ENCODE peak calls at places on chromosomes 2 and 18, in four cellular contexts. One of them, this sample, is unnamed.

GRCh38 chr2:177683473-177684069 is 291.0 kb downstream of the AGPS start:
- DNase-seq in adrenal gland: no peak
- DNase-seq in left ventricle myocardium inferior: no peak
- DNase-seq in central memory CD4-positive, alpha-beta T cell: no peak
- DNase-seq in this sample: no peak

GRCh38 chr2:182057002-182057401 is 71.3 kb downstream of the PPP1R1C start:
- DNase-seq in central memory CD4-positive, alpha-beta T cell: no peak
- DNase-seq in adrenal gland: no peak
- DNase-seq in left ventricle myocardium inferior: no peak
- DNase-seq in this sample: no peak

GRCh38 chr2:33391582-33392255 is 84.7 kb upstream of the RASGRP3 start:
- DNase-seq in central memory CD4-positive, alpha-beta T cell: no peak
- DNase-seq in left ventricle myocardium inferior: no peak
- DNase-seq in adrenal gland: no peak
- DNase-seq in this sample: no peak

GRCh38 chr18:76474824-76475223 is 20.2 kb downstream of the ZNF516 start:
- DNase-seq in adrenal gland: no peak
- DNase-seq in central memory CD4-positive, alpha-beta T cell: no peak
- DNase-seq in left ventricle myocardium inferior: no peak
- DNase-seq in this sample: no peak

GRCh38 chr18:39604836-39605235 is 2039.2 kb upstream of the CELF4 start:
- DNase-seq in left ventricle myocardium inferior: no peak
- DNase-seq in central memory CD4-positive, alpha-beta T cell: no peak
- DNase-seq in adrenal gland: no peak
- DNase-seq in this sample: no peak

GRCh38 chr2:40543381-40543780 is 91.5 kb upstream of the SLC8A1 start:
- DNase-seq in adrenal gland: no peak
- DNase-seq in left ventricle myocardium inferior: no peak
- DNase-seq in central memory CD4-positive, alpha-beta T cell: no peak
- DNase-seq in this sample: no peak

GRCh38 chr2:128598862-128599441 is 280.3 kb upstream of the HS6ST1 start:
- DNase-seq in adrenal gland: no peak
- DNase-seq in central memory CD4-positive, alpha-beta T cell: no peak
- DNase-seq in left ventricle myocardium inferior: no peak
- DNase-seq in this sample: no peak

GRCh38 chr2:220614064-220614463 is 958.0 kb downstream of the EPHA4 start:
- DNase-seq in central memory CD4-positive, alpha-beta T cell: no peak
- DNase-seq in left ventricle myocardium inferior: no peak
- DNase-seq in adrenal gland: no peak
- DNase-seq in this sample: no peak

GRCh38 chr2:112627060-112628040 is 18.4 kb upstream of the SLC20A1 start:
- DNase-seq in left ventricle myocardium inferior: peak; percentile 45
- DNase-seq in central memory CD4-positive, alpha-beta T cell: no peak
- DNase-seq in adrenal gland: no peak
- DNase-seq in this sample: peak; percentile 73

GRCh38 chr2:164103271-164103670 is 367.5 kb upstream of the FIGN start:
- DNase-seq in left ventricle myocardium inferior: no peak
- DNase-seq in adrenal gland: no peak
- DNase-seq in central memory CD4-positive, alpha-beta T cell: no peak
- DNase-seq in this sample: no peak

GRCh38 chr2:197207106-197207505 is 103.5 kb downstream of the ANKRD44 start:
- DNase-seq in left ventricle myocardium inferior: no peak
- DNase-seq in adrenal gland: no peak
- DNase-seq in central memory CD4-positive, alpha-beta T cell: no peak
- DNase-seq in this sample: no peak

GRCh38 chr2:234366891-234367290 is 130.0 kb downstream of the ARL4C start:
- DNase-seq in left ventricle myocardium inferior: no peak
- DNase-seq in adrenal gland: no peak
- DNase-seq in central memory CD4-positive, alpha-beta T cell: no peak
- DNase-seq in this sample: no peak

GRCh38 chr2:205197468-205198129 is 484.7 kb upstream of the NRP2 start:
- DNase-seq in adrenal gland: no peak
- DNase-seq in central memory CD4-positive, alpha-beta T cell: peak; percentile 12
- DNase-seq in left ventricle myocardium inferior: no peak
- DNase-seq in this sample: no peak

GRCh38 chr2:145258903-145259579 is 739.1 kb upstream of the ZEB2 start:
- DNase-seq in adrenal gland: no peak
- DNase-seq in left ventricle myocardium inferior: no peak
- DNase-seq in central memory CD4-positive, alpha-beta T cell: no peak
- DNase-seq in this sample: no peak

GRCh38 chr2:42854207-42854818 is 61.9 kb upstream of the HAAO start:
- DNase-seq in left ventricle myocardium inferior: peak; percentile 71
- DNase-seq in central memory CD4-positive, alpha-beta T cell: no peak
- DNase-seq in adrenal gland: no peak
- DNase-seq in this sample: no peak

GRCh38 chr2:69381337-69381737 is 5.7 kb downstream of the GFPT1 start:
- DNase-seq in left ventricle myocardium inferior: no peak
- DNase-seq in central memory CD4-positive, alpha-beta T cell: no peak
- DNase-seq in adrenal gland: no peak
- DNase-seq in this sample: no peak

GRCh38 chr2:54092940-54093339 is 22.5 kb upstream of the ACYP2 start:
- DNase-seq in central memory CD4-positive, alpha-beta T cell: peak; percentile 49
- DNase-seq in adrenal gland: no peak
- DNase-seq in left ventricle myocardium inferior: no peak
- DNase-seq in this sample: no peak

GRCh38 chr2:217434183-217434620 is 568.6 kb downstream of the TNS1 start:
- DNase-seq in left ventricle myocardium inferior: peak; percentile 86
- DNase-seq in central memory CD4-positive, alpha-beta T cell: no peak
- DNase-seq in adrenal gland: peak; percentile 90
- DNase-seq in this sample: peak; percentile 79

GRCh38 chr2:128465246-128466170 is 146.8 kb upstream of the HS6ST1 start:
- DNase-seq in adrenal gland: peak; percentile 7
- DNase-seq in left ventricle myocardium inferior: no peak
- DNase-seq in central memory CD4-positive, alpha-beta T cell: no peak
- DNase-seq in this sample: no peak

GRCh38 chr2:182593394-182593707 is 122.7 kb upstream of the DNAJC10 start:
- DNase-seq in left ventricle myocardium inferior: no peak
- DNase-seq in adrenal gland: no peak
- DNase-seq in central memory CD4-positive, alpha-beta T cell: no peak
- DNase-seq in this sample: peak; percentile 50

GRCh38 chr2:122741403-122741802 is 986.0 kb downstream of the TSN start:
- DNase-seq in left ventricle myocardium inferior: no peak
- DNase-seq in central memory CD4-positive, alpha-beta T cell: no peak
- DNase-seq in adrenal gland: no peak
- DNase-seq in this sample: no peak

GRCh38 chr18:77320960-77321559 is 71.4 kb downstream of the GALR1 start:
- DNase-seq in central memory CD4-positive, alpha-beta T cell: no peak
- DNase-seq in adrenal gland: no peak
- DNase-seq in left ventricle myocardium inferior: no peak
- DNase-seq in this sample: no peak

GRCh38 chr2:3571284-3571683 is 3.8 kb upstream of the RPS7 start:
- DNase-seq in left ventricle myocardium inferior: no peak
- DNase-seq in central memory CD4-positive, alpha-beta T cell: no peak
- DNase-seq in adrenal gland: no peak
- DNase-seq in this sample: no peak

GRCh38 chr2:172442072-172442895 is 14.9 kb downstream of the ITGA6 start:
- DNase-seq in central memory CD4-positive, alpha-beta T cell: no peak
- DNase-seq in adrenal gland: no peak
- DNase-seq in left ventricle myocardium inferior: no peak
- DNase-seq in this sample: peak; percentile 83

GRCh38 chr2:240557101-240557751 is 562 bp downstream of the ANKMY1 start:
- DNase-seq in left ventricle myocardium inferior: no peak
- DNase-seq in adrenal gland: no peak
- DNase-seq in central memory CD4-positive, alpha-beta T cell: no peak
- DNase-seq in this sample: no peak

GRCh38 chr2:1564506-1564905 is 151.2 kb downstream of the TPO start:
- DNase-seq in central memory CD4-positive, alpha-beta T cell: peak; percentile 7
- DNase-seq in left ventricle myocardium inferior: peak; percentile 48
- DNase-seq in adrenal gland: no peak
- DNase-seq in this sample: no peak

GRCh38 chr18:48957136-48957535 is 6.4 kb upstream of the SMAD7 start:
- DNase-seq in adrenal gland: no peak
- DNase-seq in central memory CD4-positive, alpha-beta T cell: no peak
- DNase-seq in left ventricle myocardium inferior: no peak
- DNase-seq in this sample: no peak

GRCh38 chr2:8882094-8882493 is 44.7 kb upstream of the KIDINS220 start:
- DNase-seq in left ventricle myocardium inferior: no peak
- DNase-seq in central memory CD4-positive, alpha-beta T cell: no peak
- DNase-seq in adrenal gland: no peak
- DNase-seq in this sample: no peak

GRCh38 chr2:9538000-9538507 is 17.6 kb downstream of the ADAM17 start:
- DNase-seq in central memory CD4-positive, alpha-beta T cell: no peak
- DNase-seq in adrenal gland: no peak
- DNase-seq in left ventricle myocardium inferior: no peak
- DNase-seq in this sample: peak; percentile 88

GRCh38 chr18:62716679-62717058 is 1.3 kb downstream of the PHLPP1 start:
- DNase-seq in left ventricle myocardium inferior: peak; percentile 59
- DNase-seq in central memory CD4-positive, alpha-beta T cell: peak; percentile 44
- DNase-seq in adrenal gland: peak; percentile 67
- DNase-seq in this sample: no peak

GRCh38 chr2:36357506-36358316 is 2.1 kb downstream of the CRIM1 start:
- DNase-seq in central memory CD4-positive, alpha-beta T cell: no peak
- DNase-seq in adrenal gland: peak; percentile 42
- DNase-seq in left ventricle myocardium inferior: peak; percentile 32
- DNase-seq in this sample: no peak

GRCh38 chr18:41938445-41938844 is 16.6 kb upstream of the PIK3C3 start:
- DNase-seq in adrenal gland: no peak
- DNase-seq in central memory CD4-positive, alpha-beta T cell: no peak
- DNase-seq in left ventricle myocardium inferior: no peak
- DNase-seq in this sample: peak; percentile 78

GRCh38 chr2:112626604-112627059 is 19.1 kb upstream of the SLC20A1 start:
- DNase-seq in left ventricle myocardium inferior: peak; percentile 56
- DNase-seq in adrenal gland: peak; percentile 55
- DNase-seq in central memory CD4-positive, alpha-beta T cell: peak; percentile 64
- DNase-seq in this sample: peak; percentile 19

GRCh38 chr2:151051584-151052220 is 210.0 kb downstream of the RBM43 start:
- DNase-seq in adrenal gland: peak; percentile 40
- DNase-seq in left ventricle myocardium inferior: no peak
- DNase-seq in central memory CD4-positive, alpha-beta T cell: peak; percentile 8
- DNase-seq in this sample: no peak

GRCh38 chr2:75340560-75340959 is 141.2 kb upstream of the TACR1 start:
- DNase-seq in adrenal gland: no peak
- DNase-seq in central memory CD4-positive, alpha-beta T cell: no peak
- DNase-seq in left ventricle myocardium inferior: no peak
- DNase-seq in this sample: no peak

GRCh38 chr18:34801769-34802168 is 91.7 kb downstream of the DTNA start:
- DNase-seq in left ventricle myocardium inferior: no peak
- DNase-seq in central memory CD4-positive, alpha-beta T cell: no peak
- DNase-seq in adrenal gland: no peak
- DNase-seq in this sample: no peak

GRCh38 chr2:42794271-42795046 is 2.1 kb upstream of the HAAO start:
- DNase-seq in adrenal gland: no peak
- DNase-seq in central memory CD4-positive, alpha-beta T cell: no peak
- DNase-seq in left ventricle myocardium inferior: no peak
- DNase-seq in this sample: no peak

GRCh38 chr2:222427606-222428320 is 3.4 kb downstream of the SGPP2 start:
- DNase-seq in central memory CD4-positive, alpha-beta T cell: no peak
- DNase-seq in left ventricle myocardium inferior: no peak
- DNase-seq in adrenal gland: no peak
- DNase-seq in this sample: no peak

GRCh38 chr18:8478166-8478967 is 130.9 kb upstream of the RAB12 start:
- DNase-seq in left ventricle myocardium inferior: peak; percentile 44
- DNase-seq in adrenal gland: peak; percentile 52
- DNase-seq in central memory CD4-positive, alpha-beta T cell: no peak
- DNase-seq in this sample: no peak

This sample was measured in BJ.